ENCODE peak calls at places on chromosomes 7 and 10, in seven cellular contexts. A is CD8-positive, alpha-beta T cell; U is GM23248; K is CD8-positive, alpha-beta memory T cell; O is endodermal cell; E is GM23338; C is uterus. B is an unnamed sample.

GRCh38 chr10:11547111-11547625 is 64.3 kb downstream of the USP6NL start:
- DNase-seq in U (peak; percentile 93), E (no peak), O (no peak), K (no peak), C (no peak), A (no peak), B (peak; percentile 48)

GRCh38 chr7:140222797-140223196 is 46.0 kb upstream of the KDM7A start:
- DNase-seq in U (no peak), K (no peak), C (no peak), O (no peak), A (no peak), E (no peak), B (no peak)

GRCh38 chr10:126315471-126316177 is 72.7 kb downstream of the ADAM12 start:
- DNase-seq in K (no peak), O (no peak), A (no peak), U (peak; percentile 80), C (no peak), E (no peak), B (peak; percentile 86)

GRCh38 chr7:74400420-74401136 is 53.1 kb upstream of the GTF2IRD1 start:
- DNase-seq in U (no peak), K (no peak), A (no peak), E (no peak), C (no peak), O (peak; percentile 53), B (no peak)

GRCh38 chr7:668139-668871 is 58.2 kb upstream of the DNAAF5 start:
- DNase-seq in K (no peak), O (no peak), U (peak; percentile 83), C (peak; percentile 74), E (no peak), A (no peak), B (peak; percentile 29)

GRCh38 chr10:34172936-34173533 is 642.1 kb downstream of the PARD3 start:
- DNase-seq in E (no peak), K (no peak), C (no peak), O (no peak), U (peak; percentile 46), A (no peak), B (no peak)

GRCh38 chr7:6576024-6576866 is 1.0 kb upstream of the ZDHHC4 start:
- DNase-seq in K (no peak), C (no peak), A (no peak), U (no peak), E (peak; percentile 34), O (peak; percentile 74), B (no peak)

GRCh38 chr10:125661942-125662515 is 20.9 kb downstream of the TEX36 start:
- DNase-seq in A (no peak), C (no peak), K (no peak), O (peak; percentile 20), E (no peak), U (peak; percentile 96), B (peak; percentile 65)

GRCh38 chr10:66860376-66860945 is 65.4 kb upstream of the LRRTM3 start:
- DNase-seq in C (no peak), K (no peak), O (no peak), U (no peak), A (no peak), E (no peak), B (no peak)

GRCh38 chr7:55018361-55019328 is at the start of gene EGFR:
- DNase-seq in C (peak; percentile 87), K (no peak), U (peak; percentile 89), E (peak; percentile 75), O (peak; percentile 86), A (no peak), B (peak; percentile 75)

GRCh38 chr10:125709553-125710266 is 9.8 kb upstream of the EDRF1 start:
- DNase-seq in U (no peak), K (no peak), A (no peak), O (no peak), C (no peak), E (no peak), B (no peak)

GRCh38 chr7:84705701-84706100 is 481.2 kb downstream of the SEMA3D start:
- DNase-seq in A (no peak), U (no peak), E (no peak), K (no peak), C (no peak), O (no peak), B (no peak)

GRCh38 chr7:70457477-70458194 is 674.3 kb upstream of the GALNT17 start:
- DNase-seq in U (no peak), O (no peak), K (no peak), C (no peak), E (no peak), A (no peak), B (no peak)

GRCh38 chr10:98338318-98338717 is 70.3 kb upstream of the LOXL4 start:
- DNase-seq in C (peak; percentile 49), E (no peak), K (no peak), U (peak; percentile 84), O (no peak), A (no peak), B (no peak)

GRCh38 chr10:109933984-109934565 is 10.8 kb upstream of the XPNPEP1 start:
- DNase-seq in A (peak; percentile 32), E (peak; percentile 63), K (peak; percentile 29), U (peak; percentile 39), O (peak; percentile 57), C (no peak), B (no peak)

GRCh38 chr10:92965314-92965713 is 95.3 kb upstream of the CYP26C1 start:
- DNase-seq in U (peak; percentile 62), C (no peak), A (no peak), K (no peak), E (peak; percentile 85), O (no peak), B (no peak)

GRCh38 chr10:43427166-43427825 is 9.6 kb upstream of the ZNF487 start:
- DNase-seq in U (no peak), O (no peak), A (no peak), E (no peak), K (no peak), C (no peak), B (no peak)

GRCh38 chr10:29496341-29497162 is 138.2 kb downstream of the SVIL start:
- DNase-seq in K (peak; percentile 34), A (peak; percentile 42), C (peak; percentile 79), E (peak; percentile 92), O (peak; percentile 96), U (peak; percentile 79), B (peak; percentile 57)

GRCh38 chr7:76074972-76075370 is 27.1 kb downstream of the MDH2 start:
- DNase-seq in E (no peak), U (peak; percentile 50), A (no peak), C (no peak), O (no peak), K (no peak), B (no peak)

GRCh38 chr7:151817315-151817690 is 59.6 kb downstream of the PRKAG2 start:
- DNase-seq in C (no peak), U (no peak), O (no peak), A (no peak), K (no peak), E (no peak), B (no peak)

GRCh38 chr7:124764071-124764846 is 1.3 kb downstream of the GPR37 start:
- DNase-seq in E (peak; percentile 39), U (no peak), K (no peak), A (no peak), O (peak; percentile 67), C (no peak), B (no peak)
- H3K36me3 ChIP-seq in E (no peaks in the 10 kb centered on the region), U (no peaks in the 10 kb centered on the region), K (no peaks in the 10 kb centered on the region), A (no peaks in the 10 kb centered on the region), O (peaks cover 22% of the 10 kb centered on the region), C (no peaks in the 10 kb centered on the region), B (no peaks in the 10 kb centered on the region)

DNA sequence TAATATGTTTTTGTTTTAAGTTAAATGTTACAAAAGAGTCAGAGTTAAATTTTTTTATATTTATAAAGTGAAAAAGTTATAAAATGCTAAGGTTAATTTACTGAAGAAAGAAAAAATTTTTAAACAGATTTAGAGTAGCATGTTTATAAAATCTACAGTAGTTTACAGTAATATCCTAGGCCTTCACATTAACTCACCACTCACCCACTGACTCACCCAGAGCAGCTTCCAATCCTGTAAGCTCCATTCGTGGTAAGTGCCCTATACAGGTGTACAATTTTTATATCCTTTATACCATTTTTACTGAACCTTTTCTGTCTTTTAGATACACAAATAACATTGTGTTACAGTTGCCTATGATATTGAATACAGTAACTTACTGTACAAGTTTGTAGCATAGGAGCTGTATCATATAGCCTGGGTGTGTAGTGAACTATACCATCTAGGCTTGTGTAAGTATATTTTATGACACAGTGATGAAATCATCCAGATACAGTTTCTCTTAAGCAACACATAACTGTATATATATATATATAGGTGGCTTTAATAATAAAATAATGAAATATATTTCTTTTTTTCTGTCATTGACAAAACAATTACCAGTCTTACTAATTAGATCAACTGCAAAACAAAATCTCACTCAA is 79.6 kb downstream of the PTEN start:
- DNase-seq in U (peak; percentile 36), C (no peak), A (no peak), O (no peak), E (no peak), K (no peak), B (no peak)
- H3K27ac ChIP-seq in U (no peak overlapping the region), C (no peak overlapping the region), A (no peak overlapping the region), O (no peak overlapping the region), E (no peak overlapping the region), K (no peak overlapping the region), B (no peak overlapping the region)

GRCh38 chr7:37027557-37028341 is 303.5 kb upstream of the AOAH start:
- DNase-seq in C (no peak), K (no peak), A (no peak), E (peak; percentile 14), O (peak; percentile 43), U (no peak), B (no peak)
- H3K36me3 ChIP-seq in C (no peaks in the 10 kb centered on the region), K (no peaks in the 10 kb centered on the region), A (no peaks in the 10 kb centered on the region), E (no peaks in the 10 kb centered on the region), O (peaks cover 5% of the 10 kb centered on the region), U (no peaks in the 10 kb centered on the region), B (no peaks in the 10 kb centered on the region)

GRCh38 chr10:107708981-107709380 is 544.5 kb upstream of the SORCS1 start:
- DNase-seq in A (no peak), E (no peak), O (no peak), U (peak; percentile 33), C (no peak), K (no peak), B (no peak)
- H3K27ac ChIP-seq in A (no peak overlapping the region), E (no peak overlapping the region), O (no peak overlapping the region), U (no peak overlapping the region), C (no peak overlapping the region), K (no peak overlapping the region), B (no peak overlapping the region)

GRCh38 chr10:6223981-6224380 is 21.2 kb downstream of the PFKFB3 start:
- DNase-seq in C (no peak), U (no peak), E (no peak), O (no peak), K (no peak), A (no peak), B (no peak)

GRCh38 chr10:6224781-6225180 is 22.0 kb downstream of the PFKFB3 start:
- DNase-seq in C (no peak), O (no peak), A (no peak), K (no peak), E (no peak), U (no peak), B (no peak)

GRCh38 chr10:6221192-6221940 is 18.6 kb downstream of the PFKFB3 start:
- DNase-seq in A (no peak), O (no peak), K (no peak), C (no peak), E (no peak), U (no peak), B (no peak)

GRCh38 chr10:6221971-6222751 is 19.4 kb downstream of the PFKFB3 start:
- DNase-seq in U (peak; percentile 80), C (no peak), K (no peak), E (no peak), A (no peak), O (no peak), B (no peak)

GRCh38 chr10:6222755-6223154 is 20.0 kb downstream of the PFKFB3 start:
- DNase-seq in U (no peak), E (no peak), C (no peak), O (no peak), A (no peak), K (no peak), B (no peak)
- H3K36me3 ChIP-seq in U (peaks cover 44% of the 10 kb centered on the region), E (peaks cover 24% of the 10 kb centered on the region), C (no peaks in the 10 kb centered on the region), O (peaks cover 84% of the 10 kb centered on the region), A (peaks cover 45% of the 10 kb centered on the region), K (peaks cover 31% of the 10 kb centered on the region), B (peaks cover 79% of the 10 kb centered on the region)

B was measured in brain microvascular endothelial cell.